ENCODE peak calls at places on chromosomes 5 and 9, in four cellular contexts. T, B, J and M are unnamed samples. For H3K4me1, the result is how much of the 10 kb centered on the place peaks cover.

GRCh38 chr9:135156525-135157510 is 69.3 kb downstream of the OLFM1 start:
- DNase-seq in T (no peak), B (peak), J (peak), M (no peak)

GRCh38 chr5:68245325-68245724 is 29.8 kb downstream of the PIK3R1 start:
- DNase-seq in T (no peak), B (no peak), J (no peak), M (no peak)

GRCh38 chr5:143498821-143499220 is 95.3 kb upstream of the NR3C1 start:
- DNase-seq in T (no peak), B (no peak), J (no peak), M (no peak)

GRCh38 chr5:165887147-165887546 is 2381.7 kb downstream of the MAT2B start:
- DNase-seq in T (no peak), B (no peak), J (no peak), M (no peak)

GRCh38 chr9:121656941-121657340 is 5.5 kb downstream of the DAB2IP start:
- DNase-seq in T (no peak), B (no peak), J (no peak), M (no peak)

GRCh38 chr5:11046160-11046559 is 285.1 kb upstream of the DAP start:
- DNase-seq in T (no peak), B (no peak), J (no peak), M (no peak)

GRCh38 chr9:116643691-116644090 is 43.4 kb upstream of the TRIM32 start:
- DNase-seq in T (no peak), B (no peak), J (no peak), M (no peak)

GRCh38 chr9:26271495-26272122 is 593.4 kb upstream of the TUSC1 start:
- DNase-seq in T (no peak), B (no peak), J (no peak), M (no peak)

GRCh38 chr5:90690317-90690716 is 131.7 kb downstream of the ADGRV1 start:
- DNase-seq in T (no peak), B (no peak), J (no peak), M (no peak)

GRCh38 chr5:24407486-24407885 is 237.3 kb downstream of the CDH10 start:
- DNase-seq in T (no peak), B (no peak), J (no peak), M (no peak)

GRCh38 chr9:104606202-104606601 is 775 bp upstream of the OR13C2 start:
- DNase-seq in T (no peak), B (no peak), J (no peak), M (no peak)

GRCh38 chr5:54760182-54760935 is 225.0 kb downstream of the ESM1 start:
- DNase-seq in T (no peak), B (no peak), J (no peak), M (no peak)

GRCh38 chr5:1432296-1432695 is 12.9 kb downstream of the SLC6A3 start:
- DNase-seq in T (no peak), B (no peak), J (no peak), M (peak)

GRCh38 chr5:178437296-178438075 is 152.7 kb downstream of the COL23A1 start:
- DNase-seq in T (no peak), B (no peak), J (no peak), M (no peak)

GRCh38 chr9:70600479-70600878 is 186.0 kb upstream of the KLF9 start:
- DNase-seq in T (no peak), B (no peak), J (no peak), M (no peak)

GRCh38 chr5:138178516-138179276 is at the start of the genes BRD8 and KIF20A:
- DNase-seq in T (peak), B (peak), J (peak), M (peak)

GRCh38 chr5:138981606-138982005 is 106.5 kb upstream of the LRRTM2 start:
- DNase-seq in T (no peak), B (no peak), J (no peak), M (no peak)

GRCh38 chr5:4207456-4207855 is 611.8 kb downstream of the IRX1 start:
- DNase-seq in T (no peak), B (no peak), J (no peak), M (no peak)

GRCh38 chr9:70392850-70393249 is 21.6 kb downstream of the KLF9 start:
- DNase-seq in T (no peak), B (no peak), J (no peak), M (no peak)

GRCh38 chr5:10227396-10227795 is 22.3 kb downstream of the ATPSCKMT start:
- DNase-seq in T (no peak), B (no peak), J (no peak), M (no peak)

GRCh38 chr9:104494808-104495207 is 9.3 kb upstream of the OR13F1 start:
- DNase-seq in T (no peak), B (no peak), J (no peak), M (peak)

GRCh38 chr9:116072046-116072445 is 81.5 kb upstream of the PAPPA start:
- DNase-seq in T (no peak), B (no peak), J (no peak), M (no peak)

GRCh38 chr9:86201474-86202337 is 57.8 kb downstream of the C9orf153 start:
- DNase-seq in T (no peak), B (no peak), J (no peak), M (no peak)

GRCh38 chr9:130267930-130268329 is 2.4 kb downstream of the HMCN2 start:
- DNase-seq in T (no peak), B (no peak), J (no peak), M (no peak)

GRCh38 chr9:121765021-121765950 is 113.9 kb downstream of the DAB2IP start:
- DNase-seq in T (no peak), B (no peak), J (no peak), M (peak)

GRCh38 chr5:170432669-170433068 is 43.5 kb upstream of the KCNMB1 start:
- DNase-seq in T (no peak), B (no peak), J (no peak), M (no peak)

GRCh38 chr9:101027733-101028345 is 688 bp upstream of the PLPPR1 start:
- DNase-seq in T (no peak), B (no peak), J (no peak), M (no peak)

GRCh38 chr9:134488251-134488900 is 153.2 kb upstream of the COL5A1 start:
- DNase-seq in T (no peak), B (no peak), J (no peak), M (no peak)

GRCh38 chr9:127521919-127522304 is 70.6 kb downstream of the LRSAM1 start:
- DNase-seq in T (no peak), B (no peak), J (no peak), M (no peak)

GRCh38 chr5:2729189-2729588 is 22.3 kb downstream of the IRX2 start:
- DNase-seq in T (no peak), B (no peak), J (no peak), M (no peak)

GRCh38 chr9:111794837-111795556 is at the start of gene SHOC1:
- DNase-seq in T (no peak), B (no peak), J (no peak), M (no peak)

GRCh38 chr9:28688172-28688571 is 1114.9 kb upstream of the C9orf72 start:
- DNase-seq in T (no peak), B (no peak), J (peak), M (no peak)

GRCh38 chr5:66829826-66830225 is 233.6 kb downstream of the MAST4 start:
- DNase-seq in T (no peak), B (no peak), J (no peak), M (no peak)

GRCh38 chr5:158754018-158754514 is 345.6 kb downstream of the EBF1 start:
- DNase-seq in T (no peak), B (no peak), J (no peak), M (no peak)

GRCh38 chr9:127612993-127613954 is 1.2 kb downstream of the STXBP1 start:
- DNase-seq in T (no peak), B (peak), J (no peak), M (peak)

GRCh38 chr9:87267701-87268100 is 230.0 kb upstream of the DAPK1 start:
- DNase-seq in T (no peak), B (no peak), J (no peak), M (no peak)

GRCh38 chr5:149387081-149387611 is 8.1 kb upstream of the IL17B start:
- DNase-seq in T (no peak), B (no peak), J (no peak), M (no peak)

GRCh38 chr5:149386166-149386565 is 7.1 kb upstream of the IL17B start:
- DNase-seq in T (no peak), B (no peak), J (no peak), M (no peak)

GRCh38 chr5:149389552-149390495 is 10.7 kb upstream of the IL17B start:
- DNase-seq in T (no peak), B (no peak), J (no peak), M (no peak)

GRCh38 chr5:149387982-149388381 is 8.9 kb upstream of the IL17B start:
- DNase-seq in T (no peak), B (no peak), J (no peak), M (no peak)

GRCh38 chr5:149388498-149389190 is 9.6 kb upstream of the IL17B start:
- DNase-seq in T (no peak), B (no peak), J (no peak), M (no peak)
- H3K4me1 ChIP-seq in T (under half), B (under half), J (under half), M (under half)

GRCh38 chr5:157651623-157652376 is 438 bp downstream of the SOX30 start:
- DNase-seq in T (peak), B (no peak), J (peak), M (no peak)
- TF ChIP-seq NRF1 in T (peak), B (no peak), J (peak), M (no peak)

GRCh38 chr5:119396265-119396664 is 40.4 kb downstream of the TNFAIP8 start:
- DNase-seq in T (no peak), B (no peak), J (no peak), M (no peak)

GRCh38 chr5:119395080-119395836 is 39.4 kb downstream of the TNFAIP8 start:
- DNase-seq in T (peak), B (no peak), J (no peak), M (no peak)

GRCh38 chr5:119389288-119390065 is 33.7 kb downstream of the TNFAIP8 start:
- DNase-seq in T (no peak), B (no peak), J (no peak), M (no peak)

GRCh38 chr5:119393746-119394145 is 37.9 kb downstream of the TNFAIP8 start:
- DNase-seq in T (no peak), B (no peak), J (no peak), M (no peak)

DNA sequence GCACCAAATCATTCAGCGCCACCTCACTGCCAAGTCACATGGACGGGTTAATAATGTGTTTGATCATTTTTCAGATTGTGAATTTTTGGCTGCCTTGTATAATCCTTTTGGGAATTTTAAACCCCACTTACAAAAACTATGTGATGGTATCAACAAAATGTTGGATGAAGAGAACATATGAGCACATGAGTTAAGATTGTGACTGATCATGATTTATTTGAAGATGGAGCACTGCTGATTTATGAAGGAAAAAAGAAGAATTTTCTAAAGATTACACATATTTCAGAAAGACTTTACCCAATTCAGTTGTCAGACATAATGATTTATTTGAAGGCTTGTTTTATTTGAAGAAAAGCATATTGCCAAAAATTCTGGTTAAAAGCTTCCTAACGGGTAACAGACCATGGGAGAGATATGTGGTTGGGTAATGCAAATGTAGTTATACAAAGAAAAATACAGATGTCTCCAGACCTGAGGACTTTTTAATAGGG is 37.4 kb downstream of the TNFAIP8 start:
- DNase-seq in T (no peak), B (no peak), J (no peak), M (no peak)
- H3K4me1 ChIP-seq in T (half or more), B (under half), J (under half), M (under half)

GRCh38 chr5:151925396-151925750 is 722 bp upstream of the GLRA1 start:
- DNase-seq in T (no peak), B (no peak), J (no peak), M (peak)

GRCh38 chr5:151926186-151926585 is 1.5 kb upstream of the GLRA1 start:
- DNase-seq in T (no peak), B (no peak), J (no peak), M (no peak)

DNA sequence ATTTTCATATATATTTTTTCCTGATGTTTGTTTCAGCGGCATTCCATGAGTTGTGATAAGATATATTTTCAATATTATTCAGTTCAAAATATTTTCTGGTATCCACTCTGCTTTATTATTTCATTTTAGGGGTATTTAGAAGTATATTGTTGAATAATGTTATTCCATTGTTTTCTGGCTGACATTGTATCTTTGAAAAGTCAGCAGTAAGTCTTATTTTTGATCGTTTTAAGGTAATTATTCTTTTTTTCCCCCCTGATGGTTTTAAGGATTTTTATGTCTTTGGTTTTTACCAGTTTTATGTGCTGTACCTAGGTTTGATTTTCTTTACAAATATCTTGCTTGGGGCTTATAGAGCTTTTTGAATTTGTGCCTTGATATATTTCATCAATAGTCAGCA is 6.6 kb upstream of the GLRA1 start:
- DNase-seq in T (no peak), B (no peak), J (no peak), M (no peak)
- TF ChIP-seq NRF1 in T (no peak), B (no peak), J (no peak), M (no peak)

GRCh38 chr9:129224618-129225017 is 46.6 kb upstream of the IER5L start:
- DNase-seq in T (no peak), B (no peak), J (no peak), M (no peak)
- H3K4me1 ChIP-seq in T (under half), B (under half), J (under half), M (under half)

GRCh38 chr5:123441408-123441807 is 18.2 kb upstream of the CEP120 start:
- DNase-seq in T (no peak), B (no peak), J (no peak), M (no peak)
- TF ChIP-seq NRF1 in T (no peak), B (no peak), J (no peak), M (no peak)

GRCh38 chr5:141524604-141525597 is 36.0 kb downstream of the PCDHGC5 start:
- DNase-seq in T (no peak), B (peak), J (peak), M (peak)
- H3K4me1 ChIP-seq in T (under half), B (under half), J (under half), M (half or more)